ENCODE peak calls at places on chromosome 5, in ten cellular contexts. One of them, this sample, is unnamed.

GRCh38 chr5:37721447-37721871 is 118.4 kb downstream of the GDNF start:
- DNase-seq in H1: no peak
- DNase-seq in transverse colon: no peak
- DNase-seq in GM23338: peak; percentile 28
- DNase-seq in K562: no peak
- DNase-seq in stomach: no peak
- DNase-seq in GM12878: peak; percentile 41
- DNase-seq in spleen: no peak
- DNase-seq in SK-N-SH: no peak
- DNase-seq in sigmoid colon: no peak
- DNase-seq in this sample: no peak

GRCh38 chr5:146007270-146007669 is 70.9 kb downstream of the SH3RF2 start:
- DNase-seq in H1: no peak
- DNase-seq in spleen: no peak
- DNase-seq in SK-N-SH: no peak
- DNase-seq in stomach: no peak
- DNase-seq in transverse colon: no peak
- DNase-seq in sigmoid colon: no peak
- DNase-seq in K562: no peak
- DNase-seq in GM23338: peak; percentile 34
- DNase-seq in GM12878: no peak
- DNase-seq in this sample: no peak

GRCh38 chr5:56190500-56190899 is 42.6 kb downstream of the ANKRD55 start:
- DNase-seq in SK-N-SH: no peak
- DNase-seq in transverse colon: peak; percentile 33
- DNase-seq in stomach: peak; percentile 37
- DNase-seq in H1: no peak
- DNase-seq in sigmoid colon: peak; percentile 70
- DNase-seq in spleen: no peak
- DNase-seq in GM12878: no peak
- DNase-seq in K562: no peak
- DNase-seq in GM23338: no peak
- DNase-seq in this sample: no peak

GRCh38 chr5:124596595-124597388 is 149.6 kb downstream of the ZNF608 start:
- DNase-seq in spleen: no peak
- DNase-seq in SK-N-SH: no peak
- DNase-seq in GM23338: no peak
- DNase-seq in stomach: no peak
- DNase-seq in sigmoid colon: no peak
- DNase-seq in GM12878: no peak
- DNase-seq in H1: no peak
- DNase-seq in K562: peak; percentile 40
- DNase-seq in transverse colon: no peak
- DNase-seq in this sample: no peak

GRCh38 chr5:14531668-14532067 is 49.9 kb upstream of the OTULINL start:
- DNase-seq in H1: no peak
- DNase-seq in transverse colon: no peak
- DNase-seq in GM12878: no peak
- DNase-seq in sigmoid colon: no peak
- DNase-seq in stomach: no peak
- DNase-seq in GM23338: no peak
- DNase-seq in K562: no peak
- DNase-seq in spleen: no peak
- DNase-seq in SK-N-SH: no peak
- DNase-seq in this sample: no peak

GRCh38 chr5:181224390-181225234 is 1.5 kb downstream of the TRIM41 start:
- DNase-seq in sigmoid colon: no peak
- DNase-seq in SK-N-SH: peak; percentile 38
- DNase-seq in GM23338: no peak
- DNase-seq in transverse colon: peak; percentile 42
- DNase-seq in GM12878: no peak
- DNase-seq in K562: no peak
- DNase-seq in H1: no peak
- DNase-seq in spleen: peak; percentile 91
- DNase-seq in stomach: no peak
- DNase-seq in this sample: no peak

GRCh38 chr5:14871084-14871572 is 450 bp downstream of the ANKH start:
- DNase-seq in spleen: peak; percentile 89
- DNase-seq in K562: no peak
- DNase-seq in sigmoid colon: peak; percentile 68
- DNase-seq in SK-N-SH: no peak
- DNase-seq in GM23338: peak; percentile 30
- DNase-seq in transverse colon: peak; percentile 41
- DNase-seq in stomach: no peak
- DNase-seq in GM12878: no peak
- DNase-seq in H1: no peak
- DNase-seq in this sample: no peak

GRCh38 chr5:133245191-133246052 is 193.6 kb downstream of the HSPA4 start:
- DNase-seq in stomach: no peak
- DNase-seq in sigmoid colon: no peak
- DNase-seq in H1: peak; percentile 63
- DNase-seq in K562: peak; percentile 72
- DNase-seq in SK-N-SH: no peak
- DNase-seq in GM12878: no peak
- DNase-seq in GM23338: no peak
- DNase-seq in spleen: peak; percentile 40
- DNase-seq in transverse colon: no peak
- DNase-seq in this sample: no peak

GRCh38 chr5:160339406-160340140 is 27.2 kb upstream of the CCNJL start:
- DNase-seq in H1: no peak
- DNase-seq in stomach: no peak
- DNase-seq in SK-N-SH: no peak
- DNase-seq in GM23338: no peak
- DNase-seq in transverse colon: no peak
- DNase-seq in K562: no peak
- DNase-seq in sigmoid colon: peak; percentile 17
- DNase-seq in GM12878: no peak
- DNase-seq in spleen: no peak
- DNase-seq in this sample: no peak

GRCh38 chr5:6166698-6167394 is 211.5 kb downstream of the MED10 start:
- DNase-seq in SK-N-SH: no peak
- DNase-seq in spleen: no peak
- DNase-seq in H1: no peak
- DNase-seq in GM23338: peak; percentile 3
- DNase-seq in stomach: no peak
- DNase-seq in transverse colon: no peak
- DNase-seq in sigmoid colon: no peak
- DNase-seq in K562: no peak
- DNase-seq in GM12878: no peak
- DNase-seq in this sample: no peak

GRCh38 chr5:53109041-53109435 is 519 bp downstream of the MOCS2 start:
- DNase-seq in GM23338: peak; percentile 4
- DNase-seq in spleen: no peak
- DNase-seq in transverse colon: no peak
- DNase-seq in K562: no peak
- DNase-seq in GM12878: peak; percentile 13
- DNase-seq in SK-N-SH: no peak
- DNase-seq in stomach: no peak
- DNase-seq in H1: no peak
- DNase-seq in sigmoid colon: no peak
- DNase-seq in this sample: no peak

GRCh38 chr5:133381041-133381440 is 231.3 kb downstream of the FSTL4 start:
- DNase-seq in GM12878: no peak
- DNase-seq in transverse colon: no peak
- DNase-seq in sigmoid colon: no peak
- DNase-seq in GM23338: no peak
- DNase-seq in spleen: no peak
- DNase-seq in SK-N-SH: no peak
- DNase-seq in stomach: no peak
- DNase-seq in K562: no peak
- DNase-seq in H1: no peak
- DNase-seq in this sample: no peak

GRCh38 chr5:54173251-54173650 is 137.1 kb downstream of the ARL15 start:
- DNase-seq in GM12878: no peak
- DNase-seq in transverse colon: no peak
- DNase-seq in spleen: no peak
- DNase-seq in SK-N-SH: no peak
- DNase-seq in H1: no peak
- DNase-seq in sigmoid colon: no peak
- DNase-seq in stomach: no peak
- DNase-seq in GM23338: no peak
- DNase-seq in K562: no peak
- DNase-seq in this sample: no peak

GRCh38 chr5:117100156-117100555 is 525.5 kb upstream of the SEMA6A start:
- DNase-seq in transverse colon: no peak
- DNase-seq in stomach: no peak
- DNase-seq in spleen: no peak
- DNase-seq in K562: no peak
- DNase-seq in GM12878: no peak
- DNase-seq in SK-N-SH: no peak
- DNase-seq in H1: no peak
- DNase-seq in sigmoid colon: no peak
- DNase-seq in GM23338: no peak
- DNase-seq in this sample: no peak

GRCh38 chr5:117102591-117102990 is 528.0 kb upstream of the SEMA6A start:
- DNase-seq in spleen: no peak
- DNase-seq in SK-N-SH: no peak
- DNase-seq in GM12878: no peak
- DNase-seq in stomach: no peak
- DNase-seq in sigmoid colon: no peak
- DNase-seq in H1: no peak
- DNase-seq in GM23338: peak; percentile 39
- DNase-seq in transverse colon: no peak
- DNase-seq in K562: no peak
- DNase-seq in this sample: no peak

GRCh38 chr5:117098094-117098493 is 523.5 kb upstream of the SEMA6A start:
- DNase-seq in spleen: no peak
- DNase-seq in transverse colon: no peak
- DNase-seq in stomach: no peak
- DNase-seq in GM23338: no peak
- DNase-seq in SK-N-SH: no peak
- DNase-seq in GM12878: no peak
- DNase-seq in H1: no peak
- DNase-seq in sigmoid colon: no peak
- DNase-seq in K562: no peak
- DNase-seq in this sample: no peak

GRCh38 chr5:117107859-117108258 is 533.2 kb upstream of the SEMA6A start:
- DNase-seq in transverse colon: no peak
- DNase-seq in spleen: no peak
- DNase-seq in sigmoid colon: no peak
- DNase-seq in GM12878: no peak
- DNase-seq in H1: no peak
- DNase-seq in SK-N-SH: no peak
- DNase-seq in GM23338: no peak
- DNase-seq in K562: no peak
- DNase-seq in stomach: no peak
- DNase-seq in this sample: no peak

GRCh38 chr5:117103703-117104102 is 529.1 kb upstream of the SEMA6A start:
- DNase-seq in H1: no peak
- DNase-seq in stomach: no peak
- DNase-seq in spleen: no peak
- DNase-seq in sigmoid colon: no peak
- DNase-seq in SK-N-SH: peak; percentile 47
- DNase-seq in GM23338: peak; percentile 18
- DNase-seq in transverse colon: no peak
- DNase-seq in K562: no peak
- DNase-seq in GM12878: no peak
- DNase-seq in this sample: no peak
- H3K4me3 ChIP-seq in H1: no peak overlapping the region
- H3K4me3 ChIP-seq in stomach: no peak overlapping the region
- H3K4me3 ChIP-seq in spleen: no peak overlapping the region
- H3K4me3 ChIP-seq in sigmoid colon: no peak overlapping the region
- H3K4me3 ChIP-seq in SK-N-SH: no peak overlapping the region
- H3K4me3 ChIP-seq in GM23338: no peak overlapping the region
- H3K4me3 ChIP-seq in transverse colon: no peak overlapping the region
- H3K4me3 ChIP-seq in K562: no peak overlapping the region
- H3K4me3 ChIP-seq in GM12878: no peak overlapping the region
- H3K4me3 ChIP-seq in this sample: no peak overlapping the region

DNA sequence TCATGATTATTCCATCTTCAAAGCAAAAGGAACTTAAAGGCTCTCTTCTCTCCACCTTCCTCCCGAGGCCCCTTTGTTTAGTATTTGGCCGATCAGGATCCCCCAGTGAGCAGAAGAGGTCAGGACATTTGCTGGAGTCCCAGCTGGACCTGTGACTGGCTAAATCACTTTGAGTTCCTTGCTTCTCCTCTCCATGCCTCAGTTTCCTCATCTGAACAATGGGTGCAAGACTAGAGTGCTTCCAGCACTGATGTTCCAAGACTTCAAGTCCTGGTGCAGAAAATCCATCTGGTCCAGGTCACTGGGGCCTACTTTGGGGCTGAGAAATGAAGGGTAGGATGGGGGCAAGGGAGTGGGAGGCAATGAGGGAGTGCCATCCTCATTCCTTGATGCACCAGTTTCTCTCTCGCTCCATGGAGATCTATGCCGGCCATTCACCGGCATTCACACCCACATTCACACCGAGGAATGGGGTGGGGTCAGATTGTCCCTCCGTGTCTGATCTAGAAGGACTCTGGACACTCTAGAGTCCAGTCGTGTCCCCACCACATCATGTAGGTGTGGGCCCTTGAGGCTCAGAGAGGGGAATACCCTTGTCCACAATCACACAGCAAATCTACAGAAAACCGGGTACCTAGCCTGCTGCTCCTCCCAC is 38.7 kb upstream of the IL17B start:
- DNase-seq in sigmoid colon: peak; percentile 70
- DNase-seq in GM12878: no peak
- DNase-seq in K562: no peak
- DNase-seq in H1: no peak
- DNase-seq in spleen: peak; percentile 27
- DNase-seq in stomach: no peak
- DNase-seq in GM23338: no peak
- DNase-seq in transverse colon: no peak
- DNase-seq in SK-N-SH: no peak
- DNase-seq in this sample: no peak
- TF ChIP-seq POLR2AphosphoS5 in sigmoid colon: peak; percentile 79
- TF ChIP-seq POLR2AphosphoS5 in GM12878: no peak
- TF ChIP-seq POLR2AphosphoS5 in K562: no peak
- TF ChIP-seq POLR2AphosphoS5 in H1: no peak
- TF ChIP-seq POLR2AphosphoS5 in spleen: no peak
- TF ChIP-seq POLR2AphosphoS5 in stomach: no peak
- TF ChIP-seq POLR2AphosphoS5 in GM23338: no peak
- TF ChIP-seq POLR2AphosphoS5 in transverse colon: no peak
- TF ChIP-seq POLR2AphosphoS5 in SK-N-SH: no peak
- TF ChIP-seq POLR2AphosphoS5 in this sample: no peak

GRCh38 chr5:35924950-35925722 is 13.3 kb downstream of the CAPSL start:
- DNase-seq in transverse colon: peak; percentile 59
- DNase-seq in H1: no peak
- DNase-seq in GM12878: no peak
- DNase-seq in K562: peak; percentile 36
- DNase-seq in sigmoid colon: peak; percentile 68
- DNase-seq in stomach: peak; percentile 51
- DNase-seq in spleen: peak; percentile 91
- DNase-seq in GM23338: peak; percentile 87
- DNase-seq in SK-N-SH: peak; percentile 64
- DNase-seq in this sample: peak; percentile 61
- H3K27ac ChIP-seq in transverse colon: no peak overlapping the region
- H3K27ac ChIP-seq in H1: no peak overlapping the region
- H3K27ac ChIP-seq in GM12878: no peak overlapping the region
- H3K27ac ChIP-seq in K562: no peak overlapping the region
- H3K27ac ChIP-seq in sigmoid colon: no peak overlapping the region
- H3K27ac ChIP-seq in stomach: no peak overlapping the region
- H3K27ac ChIP-seq in spleen: peak overlapping the region; percentile 8
- H3K27ac ChIP-seq in GM23338: no peak overlapping the region
- H3K27ac ChIP-seq in SK-N-SH: no peak overlapping the region
- H3K27ac ChIP-seq in this sample: no peak overlapping the region

DNA sequence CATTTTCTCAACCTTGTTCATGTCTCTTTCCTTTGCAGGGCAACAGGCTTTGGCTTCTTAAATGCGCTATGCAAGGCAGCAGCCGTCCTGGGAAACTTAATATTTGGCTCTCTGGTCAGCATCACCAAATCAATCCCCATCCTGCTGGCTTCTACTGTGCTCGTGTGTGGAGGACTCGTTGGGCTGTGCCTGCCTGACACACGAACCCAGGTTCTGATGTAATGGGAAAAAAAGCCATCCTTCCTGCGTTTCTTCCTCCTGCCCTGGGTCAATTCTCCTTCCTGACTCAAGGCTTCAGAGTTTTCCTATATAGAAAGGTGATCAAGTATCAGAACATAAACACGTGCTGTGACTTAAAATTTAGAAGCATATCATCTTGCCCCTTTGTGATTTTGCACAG is 77.8 kb upstream of the IQGAP2 start:
- DNase-seq in stomach: no peak
- DNase-seq in H1: no peak
- DNase-seq in sigmoid colon: no peak
- DNase-seq in GM12878: no peak
- DNase-seq in SK-N-SH: no peak
- DNase-seq in GM23338: peak; percentile 18
- DNase-seq in transverse colon: no peak
- DNase-seq in spleen: no peak
- DNase-seq in K562: no peak
- DNase-seq in this sample: no peak
- H3K4me3 ChIP-seq in stomach: no peak overlapping the region
- H3K4me3 ChIP-seq in H1: no peak overlapping the region
- H3K4me3 ChIP-seq in sigmoid colon: no peak overlapping the region
- H3K4me3 ChIP-seq in GM12878: no peak overlapping the region
- H3K4me3 ChIP-seq in SK-N-SH: no peak overlapping the region
- H3K4me3 ChIP-seq in GM23338: no peak overlapping the region
- H3K4me3 ChIP-seq in transverse colon: no peak overlapping the region
- H3K4me3 ChIP-seq in spleen: no peak overlapping the region
- H3K4me3 ChIP-seq in K562: no peak overlapping the region
- H3K4me3 ChIP-seq in this sample: no peak overlapping the region